ENCODE peak calls at places on chromosomes 12 and 14, in seven cellular contexts. Z is fibroblast of lung, F is AG10803, R is breast epithelium, Q is neural progenitor cell, M is spleen, J is psoas muscle. Y is an unnamed sample.

GRCh38 chr14:92925446-92925845 is 2.5 kb downstream of the CHGA start:
- DNase-seq in F (no peak), J (no peak), R (no peak), Z (no peak), Q (no peak), M (no peak), Y (no peak)

GRCh38 chr12:6376079-6376941 is 947 bp upstream of the SCNN1A start:
- DNase-seq in M (peak), R (peak), Q (peak), F (peak), Z (peak), J (peak), Y (peak)

GRCh38 chr12:120055231-120055630 is 61.3 kb downstream of the RAB35 start:
- DNase-seq in F (peak), J (no peak), Z (peak), M (no peak), R (no peak), Q (no peak), Y (no peak)

GRCh38 chr12:109358154-109358869 is 10.6 kb downstream of the MYO1H start:
- DNase-seq in J (no peak), R (no peak), Q (no peak), Z (no peak), F (no peak), M (no peak), Y (peak)

GRCh38 chr14:84807673-84808072 is 722.3 kb upstream of the FLRT2 start:
- DNase-seq in J (no peak), M (no peak), Z (no peak), F (no peak), R (no peak), Q (no peak), Y (no peak)

GRCh38 chr14:34539407-34540180 is at the start of gene EAPP:
- DNase-seq in R (peak), F (peak), J (peak), Q (peak), Z (peak), M (peak), Y (peak)

GRCh38 chr12:52776913-52777395 is at the start of gene KRT76:
- DNase-seq in J (no peak), R (no peak), F (no peak), M (no peak), Z (no peak), Q (no peak), Y (no peak)

GRCh38 chr14:61836807-61837206 is 74.6 kb downstream of the SNAPC1 start:
- DNase-seq in F (no peak), Z (no peak), R (no peak), M (no peak), Q (no peak), J (no peak), Y (no peak)

GRCh38 chr12:100789146-100789545 is 5.4 kb upstream of the ANO4 start:
- DNase-seq in R (no peak), M (no peak), Q (no peak), Z (peak), J (no peak), F (peak), Y (peak)

GRCh38 chr12:107145397-107145796 is 52.0 kb upstream of the CRY1 start:
- DNase-seq in F (no peak), Z (peak), M (no peak), J (no peak), Q (no peak), R (no peak), Y (no peak)

GRCh38 chr14:69002069-69002468 is 23.0 kb upstream of the ACTN1 start:
- DNase-seq in F (peak), R (no peak), Z (no peak), Q (peak), J (no peak), M (no peak), Y (peak)

GRCh38 chr12:101856030-101856429 is 21.4 kb upstream of the DRAM1 start:
- DNase-seq in Q (no peak), R (no peak), M (no peak), Z (no peak), J (no peak), F (no peak), Y (no peak)

GRCh38 chr12:32535260-32535999 is 136.1 kb downstream of the FGD4 start:
- DNase-seq in Z (peak), M (peak), R (peak), F (peak), J (peak), Q (peak), Y (peak)

GRCh38 chr12:113333877-113334785 is 778 bp downstream of the SLC8B1 start:
- DNase-seq in Q (no peak), Z (no peak), M (peak), F (no peak), J (no peak), R (no peak), Y (no peak)

GRCh38 chr12:88951860-88952483 is 371.7 kb upstream of the KITLG start:
- DNase-seq in R (no peak), M (no peak), J (no peak), Q (peak), Z (no peak), F (no peak), Y (no peak)

GRCh38 chr12:69987453-69988102 is 162.6 kb downstream of the MYRFL start:
- DNase-seq in Q (no peak), R (no peak), Z (peak), J (no peak), F (peak), M (no peak), Y (peak)

GRCh38 chr14:59826150-59826549 is 44.4 kb downstream of the RTN1 start:
- DNase-seq in M (no peak), Q (no peak), Z (no peak), J (no peak), R (no peak), F (no peak), Y (no peak)

GRCh38 chr14:59829469-59829868 is 41.1 kb downstream of the RTN1 start:
- DNase-seq in Q (no peak), J (no peak), R (no peak), F (peak), Z (no peak), M (no peak), Y (peak)

GRCh38 chr14:59831121-59831730 is 39.4 kb downstream of the RTN1 start:
- DNase-seq in Z (peak), Q (no peak), F (no peak), M (no peak), R (no peak), J (no peak), Y (peak)

GRCh38 chr14:59832663-59833294 is 37.8 kb downstream of the RTN1 start:
- DNase-seq in J (no peak), F (no peak), Q (no peak), Z (no peak), R (no peak), M (no peak), Y (no peak)

DNA sequence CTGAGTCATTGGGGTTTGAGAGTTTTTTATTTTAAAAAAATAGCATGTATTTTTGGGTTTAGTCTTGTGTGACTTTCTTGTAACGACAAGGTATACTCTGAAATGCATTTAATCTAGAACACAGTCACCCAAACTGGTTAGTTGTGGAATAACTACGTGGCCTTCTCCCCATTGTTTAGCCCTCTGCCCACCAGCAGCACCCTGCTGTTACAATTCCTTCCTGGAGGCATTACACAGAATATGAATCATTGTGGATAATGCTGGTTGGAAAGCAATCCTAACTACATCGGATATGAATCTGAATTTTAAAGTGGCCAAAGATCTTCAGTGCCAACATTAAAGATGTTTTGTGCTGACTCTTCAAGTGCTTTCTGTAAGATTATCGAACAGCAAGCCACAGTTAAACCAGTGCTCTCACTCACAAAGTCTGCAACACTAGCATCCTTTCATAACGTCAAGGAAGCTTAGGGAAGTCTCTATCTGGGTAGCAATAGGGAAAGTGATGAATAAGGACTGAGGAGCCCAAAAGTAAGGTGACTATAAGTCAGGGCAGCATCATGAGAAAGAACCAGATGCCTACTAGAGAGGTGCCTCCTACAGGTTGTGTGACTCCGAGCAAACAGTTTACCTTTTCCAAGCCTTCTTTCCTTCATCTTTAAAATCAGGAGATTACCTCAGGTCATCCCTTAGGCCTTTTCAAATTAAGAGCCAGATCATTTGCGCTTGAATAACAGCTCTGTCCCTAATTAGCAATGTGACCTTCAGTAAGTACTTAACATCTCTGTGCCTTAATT is 40.4 kb downstream of the RTN1 start:
- DNase-seq in J (no peak), Z (peak), Q (no peak), R (no peak), F (no peak), M (no peak), Y (peak)
- TF ChIP-seq CTCF in J (no peak), Z (no peak), Q (no peak), R (no peak), F (no peak), M (no peak), Y (no peak)

DNA sequence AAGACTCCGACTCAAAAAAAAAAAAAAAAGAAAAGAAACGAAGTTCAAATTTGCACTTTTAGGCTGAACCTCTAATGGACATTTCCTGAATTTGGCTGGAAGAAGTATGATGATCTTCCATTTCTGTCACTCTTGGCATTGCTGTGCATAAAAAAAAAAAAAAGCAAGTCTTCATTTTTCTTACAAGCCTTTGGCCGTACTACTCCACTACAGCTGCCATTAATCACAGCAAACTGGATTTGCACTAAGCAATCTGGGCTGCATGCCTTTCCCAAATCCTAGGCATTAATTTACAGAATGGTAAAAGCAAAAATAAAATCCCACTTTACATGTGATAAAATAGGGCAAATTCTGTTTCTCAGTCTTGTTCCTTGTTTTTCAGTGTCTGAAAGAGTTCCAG is 7.1 kb downstream of the CSRP2 start:
- DNase-seq in Z (peak), Q (no peak), R (no peak), M (no peak), J (no peak), F (peak), Y (no peak)
- H3K4me3 ChIP-seq in Z (no peak), Q (no peak), R (no peak), M (no peak), J (no peak), F (no peak), Y (no peak)

GRCh38 chr12:122823429-122823828 is 11.8 kb upstream of the HIP1R start:
- DNase-seq in R (no peak), M (no peak), Q (no peak), J (no peak), Z (no peak), F (no peak), Y (no peak)
- TF ChIP-seq CTCF in R (no peak), M (no peak), Q (no peak), J (no peak), Z (no peak), F (no peak), Y (no peak)

GRCh38 chr12:94047781-94048567 is 100.4 kb upstream of the PLXNC1 start:
- DNase-seq in Q (no peak), M (no peak), F (no peak), R (peak), Z (no peak), J (no peak), Y (no peak)
- H3K4me3 ChIP-seq in Q (no peak), M (no peak), F (no peak), R (no peak), Z (no peak), J (peak), Y (no peak)

GRCh38 chr14:56282179-56282578 is 164.0 kb downstream of the PELI2 start:
- DNase-seq in R (no peak), Q (no peak), M (no peak), J (no peak), F (no peak), Z (no peak), Y (no peak)

GRCh38 chr14:56278383-56278782 is 160.2 kb downstream of the PELI2 start:
- DNase-seq in F (no peak), J (no peak), Q (no peak), Z (no peak), R (no peak), M (no peak), Y (no peak)

GRCh38 chr14:56284641-56285040 is 166.4 kb downstream of the PELI2 start:
- DNase-seq in F (no peak), R (no peak), M (no peak), J (no peak), Q (no peak), Z (no peak), Y (peak)

GRCh38 chr14:56280843-56281242 is 162.6 kb downstream of the PELI2 start:
- DNase-seq in F (no peak), Z (no peak), M (no peak), Q (no peak), J (no peak), R (no peak), Y (no peak)
- TF ChIP-seq CTCF in F (peak), Z (no peak), M (no peak), Q (no peak), J (no peak), R (no peak), Y (peak)

GRCh38 chr12:103571286-103571685 is 15.8 kb upstream of the STAB2 start:
- DNase-seq in R (no peak), Q (peak), J (no peak), F (no peak), M (peak), Z (peak), Y (no peak)
- H3K4me3 ChIP-seq in R (no peak), Q (peak), J (peak), F (no peak), M (no peak), Z (no peak), Y (no peak)

GRCh38 chr12:16449459-16449858 is 102.0 kb downstream of the MGST1 start:
- DNase-seq in R (no peak), J (no peak), Z (no peak), Q (no peak), F (no peak), M (no peak), Y (no peak)
- TF ChIP-seq CTCF in R (no peak), J (no peak), Z (no peak), Q (no peak), F (no peak), M (no peak), Y (no peak)

DNA sequence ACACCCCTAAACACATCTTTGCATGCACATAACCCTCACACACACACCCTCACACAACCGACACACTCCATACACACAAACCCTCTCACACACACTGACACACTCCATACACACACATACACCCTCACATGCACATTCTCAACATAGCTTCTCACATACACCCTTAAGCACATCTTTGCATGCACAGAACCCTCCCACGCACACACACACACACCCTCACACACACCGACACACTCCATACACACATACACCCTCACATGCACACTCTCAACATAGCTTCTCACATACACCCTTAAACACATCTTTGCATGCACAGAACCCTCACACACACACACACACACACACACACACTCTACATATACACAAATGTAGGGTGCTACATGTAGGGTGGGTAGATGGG is 72.5 kb upstream of the NOS1 start:
- DNase-seq in R (no peak), F (no peak), Q (no peak), Z (no peak), M (no peak), J (no peak), Y (no peak)
- H3K4me3 ChIP-seq in R (no peak), F (no peak), Q (no peak), Z (no peak), M (no peak), J (no peak), Y (no peak)